ENCODE peak calls at places on chromosome 12, in eight cellular contexts. V is AG09309, K is LoVo, Q is NCI-H345, B is epithelial cell of esophagus, N is Daoy, H is NCI-H1092, G is midbrain. C is an unnamed sample.

GRCh38 chr12:87809916-87810315 is 219.3 kb downstream of the C12orf50 start:
- DNase-seq in V (no peak), K (no peak), Q (no peak), B (no peak), N (no peak), H (no peak), G (no peak), C (no peak)

GRCh38 chr12:46386360-46386867 is 13.8 kb upstream of the SLC38A2 start:
- DNase-seq in V (peak), K (no peak), Q (no peak), B (peak), N (peak), H (no peak), G (no peak), C (no peak)

GRCh38 chr12:58500399-58500798 is 419.9 kb downstream of the LRIG3 start:
- DNase-seq in V (no peak), K (no peak), Q (no peak), B (peak), N (no peak), H (no peak), G (no peak), C (no peak)

GRCh38 chr12:124352839-124353238 is 57.9 kb downstream of the RFLNA start:
- DNase-seq in V (no peak), K (peak), Q (no peak), B (no peak), N (no peak), H (no peak), G (no peak), C (no peak)

GRCh38 chr12:4118601-4119156 is 154.9 kb upstream of the CCND2 start:
- DNase-seq in V (no peak), K (no peak), Q (no peak), B (no peak), N (no peak), H (no peak), G (no peak), C (no peak)

GRCh38 chr12:91065377-91065776 is 7.6 kb upstream of the KERA start:
- DNase-seq in V (no peak), K (no peak), Q (no peak), B (no peak), N (no peak), H (no peak), G (no peak), C (no peak)

GRCh38 chr12:30769802-30770201 is 15.1 kb upstream of the CAPRIN2 start:
- DNase-seq in V (no peak), K (no peak), Q (no peak), B (peak), N (no peak), H (no peak), G (no peak), C (no peak)

GRCh38 chr12:124053855-124054254 is 80.8 kb downstream of the ZNF664 start:
- DNase-seq in V (no peak), K (no peak), Q (peak), B (peak), N (peak), H (peak), G (peak), C (no peak)

GRCh38 chr12:68467514-68467913 is 135.4 kb upstream of the MDM1 start:
- DNase-seq in V (no peak), K (no peak), Q (no peak), B (no peak), N (no peak), H (no peak), G (no peak), C (no peak)